ENCODE peak calls at places on chromosomes 16 and 17, in five cellular contexts. P is cardiac muscle cell, J is IMR-90, U is fibroblast of pulmonary artery, M is tibial artery. D is an unnamed sample.

GRCh38 chr16:24302636-24303035 is 46.5 kb downstream of the CACNG3 start:
- DNase-seq in P (no peak), J (no peak), U (no peak), M (no peak), D (no peak)

GRCh38 chr17:77746901-77747620 is 211.4 kb upstream of the TNRC6C start:
- DNase-seq in P (no peak), J (no peak), U (no peak), M (no peak), D (no peak)

GRCh38 chr17:44599298-44600175 is 42.3 kb downstream of the FZD2 start:
- DNase-seq in P (peak; percentile 98), J (peak; percentile 99), U (peak; percentile 96), M (peak; percentile 80), D (peak; percentile 81)

GRCh38 chr16:51095114-51095872 is 55.8 kb downstream of the SALL1 start:
- DNase-seq in P (no peak), J (no peak), U (no peak), M (no peak), D (no peak)

GRCh38 chr17:43856141-43856540 is 9.2 kb downstream of the CD300LG start:
- DNase-seq in P (no peak), J (no peak), U (no peak), M (no peak), D (no peak)

GRCh38 chr17:30378191-30378796 is 433 bp upstream of the CPD start:
- DNase-seq in P (peak; percentile 39), J (peak; percentile 11), U (peak; percentile 31), M (no peak), D (no peak)

GRCh38 chr17:8707232-8707590 is 37.4 kb downstream of the CCDC42 start:
- DNase-seq in P (peak; percentile 40), J (no peak), U (no peak), M (no peak), D (no peak)

GRCh38 chr17:45222273-45222993 is 748 bp downstream of the FMNL1 start:
- DNase-seq in P (no peak), J (no peak), U (no peak), M (no peak), D (no peak)

GRCh38 chr16:1790261-1790610 is 3.3 kb downstream of the IGFALS start:
- DNase-seq in P (no peak), J (no peak), U (no peak), M (no peak), D (no peak)

GRCh38 chr16:1781758-1782407 is 488 bp downstream of the SPSB3 start:
- DNase-seq in P (peak; percentile 29), J (peak; percentile 6), U (no peak), M (no peak), D (no peak)

GRCh38 chr16:14002416-14002815 is 68.7 kb upstream of the MRTFB start:
- DNase-seq in P (no peak), J (no peak), U (no peak), M (no peak), D (no peak)

GRCh38 chr16:77579283-77579985 is 142.9 kb upstream of the NUDT7 start:
- DNase-seq in P (peak; percentile 19), J (peak; percentile 6), U (peak; percentile 29), M (no peak), D (no peak)

GRCh38 chr17:17849863-17850373 is 13.1 kb upstream of the SREBF1 start:
- DNase-seq in P (peak; percentile 68), J (peak; percentile 43), U (peak; percentile 51), M (peak; percentile 66), D (no peak)

GRCh38 chr16:63652091-63652490 is 1469.8 kb downstream of the CDH11 start:
- DNase-seq in P (no peak), J (no peak), U (no peak), M (no peak), D (no peak)

GRCh38 chr17:3990391-3991127 is 26.3 kb upstream of the ATP2A3 start:
- DNase-seq in P (no peak), J (peak; percentile 22), U (no peak), M (peak; percentile 8), D (no peak)

GRCh38 chr17:5933430-5933829 is 136.7 kb upstream of the WSCD1 start:
- DNase-seq in P (no peak), J (no peak), U (no peak), M (no peak), D (no peak)

GRCh38 chr17:43701318-43701743 is 39.6 kb upstream of the MEOX1 start:
- DNase-seq in P (peak; percentile 68), J (peak; percentile 76), U (peak; percentile 36), M (no peak), D (peak; percentile 60)

GRCh38 chr16:70453891-70454220 is 539 bp upstream of the FCSK start:
- DNase-seq in P (no peak), J (no peak), U (no peak), M (no peak), D (no peak)

GRCh38 chr16:70455910-70456309 is 1.5 kb downstream of the FCSK start:
- DNase-seq in P (no peak), J (no peak), U (no peak), M (no peak), D (no peak)

GRCh38 chr16:70453117-70453890 is 1.1 kb upstream of the FCSK start:
- DNase-seq in P (no peak), J (no peak), U (no peak), M (no peak), D (no peak)

GRCh38 chr16:70457446-70457845 is 3.1 kb downstream of the FCSK start:
- DNase-seq in P (no peak), J (no peak), U (no peak), M (no peak), D (no peak)

DNA sequence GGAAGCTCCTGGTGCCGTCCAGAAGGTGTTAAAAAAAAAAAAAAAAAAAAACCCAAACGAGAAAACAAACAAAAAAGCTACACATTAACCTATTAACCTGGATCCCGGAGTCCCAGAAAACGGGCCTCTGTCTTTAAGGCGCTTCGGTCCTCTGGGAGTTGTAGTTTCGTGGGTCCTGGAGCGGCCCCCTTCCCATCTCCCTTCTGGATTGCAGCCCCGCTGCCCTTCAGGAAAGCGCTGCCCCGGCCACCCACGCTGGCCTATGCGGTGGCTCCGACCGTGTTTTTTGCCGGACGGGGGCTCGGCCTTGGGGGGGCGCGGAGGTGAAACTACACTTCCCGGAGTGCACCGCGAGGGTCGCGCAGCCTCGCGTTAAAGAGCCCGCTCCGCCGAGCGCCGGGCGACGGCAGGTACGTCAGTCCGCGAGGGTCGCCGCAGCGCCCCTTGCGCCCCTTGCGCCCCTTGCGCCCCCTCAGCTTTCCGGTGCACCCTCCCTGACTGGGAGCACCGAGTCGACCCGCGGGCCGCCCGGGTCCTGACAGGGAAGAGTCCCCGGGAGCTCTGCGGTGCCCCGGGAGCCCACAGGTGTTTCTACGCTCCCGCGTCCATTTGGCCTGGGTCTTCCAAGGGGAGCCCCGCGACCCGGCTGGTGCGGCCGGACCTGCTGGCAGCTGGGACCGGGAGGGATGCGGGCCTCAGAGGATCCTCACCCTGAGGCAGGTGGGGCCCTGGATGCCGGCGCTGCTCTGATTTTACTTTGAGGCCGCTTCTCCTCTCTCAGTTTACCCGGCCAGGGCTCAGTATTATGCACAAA is at the start of gene FCSK:
- DNase-seq in P (peak; percentile 72), J (peak; percentile 60), U (peak; percentile 69), M (no peak), D (no peak)
- TF ChIP-seq CTCF in P (no peak), J (no peak), U (no peak), M (no peak), D (peak; percentile 40)

GRCh38 chr17:48908047-48908843 is at the start of gene UBE2Z:
- DNase-seq in P (peak; percentile 98), J (peak; percentile 95), U (peak; percentile 97), M (peak; percentile 94), D (peak; percentile 87)
- TF ChIP-seq CTCF in P (peak; percentile 6), J (peak; percentile 19), U (no peak), M (peak; percentile 4), D (peak; percentile 46)

DNA sequence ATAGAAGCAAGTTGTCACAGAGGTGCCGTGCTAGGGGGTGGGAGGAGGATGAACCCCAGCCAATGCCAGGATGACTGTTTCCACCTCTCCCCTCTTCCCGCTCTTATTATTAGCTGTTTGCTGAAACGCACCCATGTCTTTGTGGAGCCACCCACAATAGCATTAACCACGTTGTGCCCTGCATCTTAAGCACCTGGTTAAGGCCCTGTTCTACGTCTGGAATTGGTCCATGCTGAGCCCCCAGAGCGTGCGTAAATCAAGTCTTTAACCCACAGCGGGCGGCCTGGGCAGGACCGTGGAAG is 123.7 kb downstream of the MSI2 start:
- DNase-seq in P (no peak), J (no peak), U (no peak), M (no peak), D (no peak)
- TF ChIP-seq CTCF in P (no peak), J (no peak), U (no peak), M (no peak), D (no peak)

GRCh38 chr16:66661210-66661560 is 35.4 kb downstream of the CMTM4 start:
- DNase-seq in P (no peak), J (no peak), U (no peak), M (no peak), D (no peak)

GRCh38 chr16:66658143-66658859 is 38.2 kb downstream of the CMTM4 start:
- DNase-seq in P (no peak), J (no peak), U (no peak), M (no peak), D (no peak)

GRCh38 chr16:66660422-66661209 is 35.9 kb downstream of the CMTM4 start:
- DNase-seq in P (peak; percentile 88), J (peak; percentile 84), U (peak; percentile 87), M (peak; percentile 73), D (peak; percentile 91)

GRCh38 chr16:66658860-66659190 is 37.7 kb downstream of the CMTM4 start:
- DNase-seq in P (no peak), J (no peak), U (no peak), M (no peak), D (no peak)

DNA sequence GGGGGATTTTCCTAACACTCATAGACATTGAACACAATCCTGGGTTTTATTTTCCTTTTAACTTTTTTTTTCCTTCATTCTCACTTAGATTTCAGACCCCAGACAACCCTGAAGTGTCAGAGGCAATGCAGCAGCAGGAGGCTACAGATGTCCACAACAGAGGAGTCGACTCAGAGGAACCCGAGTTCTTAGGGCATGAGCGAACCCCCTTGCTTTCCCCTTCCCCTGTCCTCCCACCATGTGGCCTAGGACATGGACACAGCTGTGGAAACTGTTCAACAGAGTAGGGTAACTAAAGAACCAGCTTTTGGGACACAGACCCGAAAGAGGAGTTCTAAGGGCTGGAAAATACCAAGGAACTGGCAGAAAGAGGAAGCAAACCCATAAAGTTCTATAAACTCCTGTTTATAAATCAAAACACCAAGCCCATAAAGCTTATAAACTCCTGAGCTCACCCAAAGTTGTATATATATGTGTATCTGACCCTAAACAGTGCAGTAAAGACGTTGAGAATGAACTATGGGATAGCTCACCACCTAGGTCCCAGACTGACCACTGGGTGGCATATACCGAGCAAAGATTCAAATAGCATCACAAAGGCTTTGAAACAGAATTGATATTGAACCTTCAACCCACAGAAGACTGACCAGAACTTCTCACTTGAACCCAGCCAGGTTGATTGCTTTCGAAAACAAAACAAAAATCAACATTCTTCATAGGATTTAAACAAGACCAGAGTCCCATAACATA is 33.9 kb downstream of the CMTM4 start:
- DNase-seq in P (peak; percentile 58), J (peak; percentile 44), U (peak; percentile 60), M (no peak), D (peak; percentile 30)
- TF ChIP-seq CTCF in P (peak; percentile 59), J (peak; percentile 51), U (peak; percentile 77), M (peak; percentile 54), D (peak; percentile 75)

GRCh38 chr17:7561589-7562207 is at the start of gene SENP3:
- DNase-seq in P (peak; percentile 94), J (peak; percentile 88), U (peak; percentile 92), M (peak; percentile 86), D (peak; percentile 77)

GRCh38 chr17:7561028-7561575 is 617 bp upstream of the SENP3 start:
- DNase-seq in P (peak; percentile 89), J (peak; percentile 76), U (peak; percentile 83), M (peak; percentile 87), D (peak; percentile 73)

GRCh38 chr17:7562208-7562605 is 488 bp downstream of the SENP3 start:
- DNase-seq in P (no peak), J (no peak), U (no peak), M (no peak), D (no peak)

GRCh38 chr17:7560172-7561027 is 1.3 kb upstream of the SENP3 start:
- DNase-seq in P (peak; percentile 68), J (peak; percentile 49), U (peak; percentile 65), M (peak; percentile 42), D (no peak)

GRCh38 chr17:7563115-7563869 is 1.6 kb downstream of the SENP3 start:
- DNase-seq in P (no peak), J (no peak), U (no peak), M (no peak), D (no peak)
- TF ChIP-seq CTCF in P (no peak), J (no peak), U (no peak), M (no peak), D (no peak)

D was measured in HFFc6.